ENCODE peak calls at places on chromosomes 12 and 14, in five cellular contexts. D is PC-9, L is foreskin keratinocyte, A is endodermal cell, K is heart right ventricle. Z is an unnamed sample.

GRCh38 chr12:104710940-104711725 is 247.0 kb downstream of the SLC41A2 start:
- DNase-seq in L (no peak), D (no peak), K (no peak), A (no peak), Z (no peak)

GRCh38 chr12:15049456-15050153 is 76.8 kb downstream of the PDE6H start:
- DNase-seq in K (no peak), A (no peak), D (no peak), L (no peak), Z (no peak)

GRCh38 chr12:28777603-28778365 is 371.3 kb upstream of the FAR2 start:
- DNase-seq in K (no peak), D (no peak), L (no peak), A (no peak), Z (no peak)

GRCh38 chr12:20656600-20656999 is 38.5 kb upstream of the SLCO1C1 start:
- DNase-seq in A (no peak), L (no peak), D (no peak), K (no peak), Z (no peak)

GRCh38 chr12:127311695-127312364 is 955.1 kb upstream of the TMEM132C start:
- DNase-seq in D (no peak), L (no peak), K (no peak), A (no peak), Z (no peak)

GRCh38 chr14:40119321-40119720 is 687.1 kb upstream of the FBXO33 start:
- DNase-seq in L (no peak), D (no peak), A (no peak), K (no peak), Z (no peak)

GRCh38 chr12:11876301-11876700 is 194.4 kb upstream of the BCL2L14 start:
- DNase-seq in A (no peak), K (no peak), D (no peak), L (no peak), Z (no peak)

GRCh38 chr14:83993545-83993944 is 1536.4 kb upstream of the FLRT2 start:
- DNase-seq in L (no peak), D (no peak), A (no peak), K (no peak), Z (no peak)

GRCh38 chr14:23119362-23120327 is 590 bp upstream of the CEBPE start:
- DNase-seq in L (no peak), K (no peak), A (peak), D (no peak), Z (peak)

GRCh38 chr12:102824218-102824835 is 92.7 kb downstream of the PAH start:
- DNase-seq in D (peak), A (peak), L (no peak), K (peak), Z (no peak)

GRCh38 chr12:15808250-15808971 is 19.2 kb upstream of the EPS8 start:
- DNase-seq in A (no peak), K (no peak), D (no peak), L (no peak), Z (no peak)

GRCh38 chr12:62604373-62604772 is 137.7 kb downstream of the MON2 start:
- DNase-seq in D (no peak), K (no peak), A (no peak), L (no peak), Z (no peak)

GRCh38 chr12:31000751-31001150 is 72.9 kb upstream of the DDX11 start:
- DNase-seq in K (no peak), D (no peak), A (no peak), L (no peak), Z (no peak)

GRCh38 chr12:49377386-49377785 is 10.1 kb downstream of the SPATS2 start:
- DNase-seq in L (no peak), D (no peak), A (no peak), K (no peak), Z (no peak)

GRCh38 chr12:64782181-64782580 is 23.0 kb upstream of the GNS start:
- DNase-seq in L (no peak), A (no peak), D (no peak), K (no peak), Z (no peak)

GRCh38 chr14:95564060-95564459 is 29.2 kb downstream of the GLRX5 start:
- DNase-seq in L (no peak), D (no peak), A (peak), K (peak), Z (no peak)

GRCh38 chr14:20866963-20867362 is 24.2 kb upstream of the RNASE3 start:
- DNase-seq in L (peak), D (no peak), K (no peak), A (peak), Z (no peak)
- TF ChIP-seq CTCF in L (peak), D (peak), K (no peak), A (peak), Z (no peak)

GRCh38 chr12:6697584-6698351 is 2.8 kb downstream of the PIANP start:
- DNase-seq in K (no peak), D (peak), L (peak), A (peak), Z (no peak)
- TF ChIP-seq CTCF in K (peak), D (peak), L (peak), A (peak), Z (no peak)

GRCh38 chr12:10135126-10135525 is 5.1 kb upstream of the CLEC7A start:
- DNase-seq in A (no peak), L (no peak), D (no peak), K (no peak), Z (no peak)

GRCh38 chr12:10136637-10137205 is 6.7 kb upstream of the CLEC7A start:
- DNase-seq in A (no peak), L (no peak), D (no peak), K (no peak), Z (no peak)

GRCh38 chr12:10131101-10131632 is 1.2 kb upstream of the CLEC7A start:
- DNase-seq in K (no peak), D (no peak), A (no peak), L (no peak), Z (no peak)

GRCh38 chr12:10130042-10130441 is at the start of gene CLEC7A:
- DNase-seq in L (peak), D (no peak), A (no peak), K (no peak), Z (no peak)

GRCh38 chr12:10132971-10133370 is 3.0 kb upstream of the CLEC7A start:
- DNase-seq in L (no peak), A (no peak), K (no peak), D (no peak), Z (no peak)
- TF ChIP-seq CTCF in L (no peak), A (no peak), K (no peak), D (no peak), Z (no peak)

DNA sequence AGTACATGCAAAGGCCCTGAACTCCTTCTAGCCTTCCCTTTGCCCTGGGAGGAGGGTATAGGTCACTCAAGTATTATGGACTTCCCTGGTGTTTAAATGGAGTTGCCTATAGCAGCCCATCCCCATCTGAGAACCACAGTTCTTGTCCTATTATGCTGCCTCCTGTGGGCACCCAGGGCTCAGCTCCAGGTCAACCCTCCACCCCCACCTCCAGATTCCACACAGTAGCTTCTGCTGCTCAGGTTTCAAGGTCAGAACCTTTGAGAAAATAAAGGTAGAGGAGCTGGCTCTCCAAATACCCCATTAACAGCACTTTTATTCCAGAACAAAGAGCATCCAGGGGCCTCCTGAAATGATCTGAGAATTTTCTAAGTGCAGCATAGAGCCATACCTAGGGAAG is 57.4 kb downstream of the ACTN1 start:
- DNase-seq in L (no peak), D (no peak), A (peak), K (no peak), Z (no peak)
- TF ChIP-seq CTCF in L (no peak), D (no peak), A (peak), K (no peak), Z (no peak)

Z was measured in activated B cell treated with CpG ODN at 0.5 μM for 24 hours.